ENCODE peak calls at places on chromosome 20, in ten cellular contexts. P is heart right ventricle; H is CD4-positive, CD25-positive, alpha-beta regulatory T cell; Z is small intestine; Q is lower lobe of right lung; B is heart left ventricle; U is uterus; T is effector memory CD4-positive, alpha-beta T cell; E is neural progenitor cell; K is colonic mucosa. N is an unnamed sample.

GRCh38 chr20:24648481-24648880 is 179.1 kb downstream of the SYNDIG1 start:
- DNase-seq in Z (no peak), B (no peak), K (no peak), E (no peak), H (no peak), U (no peak), P (no peak), Q (no peak), T (no peak), N (no peak)

GRCh38 chr20:44291754-44292153 is 19.2 kb downstream of the FITM2 start:
- DNase-seq in Q (no peak), E (no peak), H (no peak), P (no peak), Z (no peak), U (no peak), B (no peak), T (no peak), K (no peak), N (no peak)

GRCh38 chr20:3993109-3993508 is 22.2 kb downstream of the RNF24 start:
- DNase-seq in E (no peak), P (no peak), B (no peak), K (no peak), H (no peak), Z (no peak), T (no peak), U (no peak), Q (no peak), N (no peak)

GRCh38 chr20:50519036-50519780 is 9.0 kb downstream of the PTPN1 start:
- DNase-seq in K (no peak), P (no peak), B (no peak), U (no peak), E (no peak), H (no peak), T (no peak), Q (no peak), Z (no peak), N (no peak)

GRCh38 chr20:25867776-25868649 is 171.4 kb upstream of the ZNF337 start:
- DNase-seq in U (peak; percentile 74), Q (peak; percentile 78), K (peak; percentile 65), P (peak; percentile 83), H (peak; percentile 53), B (peak; percentile 86), T (peak; percentile 45), E (peak; percentile 86), Z (peak; percentile 40), N (no peak)

GRCh38 chr20:48052492-48052870 is 267.2 kb upstream of the SULF2 start:
- DNase-seq in B (no peak), U (no peak), H (no peak), P (no peak), Q (no peak), Z (no peak), E (no peak), T (no peak), K (no peak), N (no peak)

GRCh38 chr20:50508171-50508761 is 1.9 kb upstream of the PTPN1 start:
- DNase-seq in E (peak; percentile 28), Z (no peak), T (no peak), Q (no peak), H (no peak), P (no peak), K (no peak), B (no peak), U (no peak), N (no peak)

GRCh38 chr20:37294262-37294981 is 5.0 kb downstream of the MANBAL start:
- DNase-seq in Z (no peak), E (no peak), U (no peak), H (no peak), P (no peak), T (no peak), K (no peak), Q (no peak), B (no peak), N (no peak)

GRCh38 chr20:32764000-32764960 is 2.1 kb downstream of the DNMT3B start:
- DNase-seq in T (no peak), U (no peak), P (no peak), H (no peak), B (no peak), Q (no peak), E (peak; percentile 75), Z (no peak), K (no peak), N (no peak)

GRCh38 chr20:59525500-59526241 is 78.7 kb upstream of the PHACTR3 start:
- DNase-seq in Z (peak; percentile 31), H (no peak), E (peak; percentile 84), Q (no peak), K (peak; percentile 54), P (peak; percentile 53), B (peak; percentile 53), U (peak; percentile 24), T (no peak), N (no peak)

GRCh38 chr20:34891166-34892062 is 15.0 kb downstream of the ACSS2 start:
- DNase-seq in Z (no peak), E (no peak), U (no peak), P (no peak), Q (no peak), K (no peak), H (no peak), B (no peak), T (no peak), N (no peak)

GRCh38 chr20:31594558-31595379 is 10.3 kb upstream of the ID1 start:
- DNase-seq in B (peak; percentile 82), T (no peak), H (no peak), K (peak; percentile 57), E (peak; percentile 42), P (peak; percentile 86), Q (peak; percentile 55), Z (no peak), U (no peak), N (no peak)

GRCh38 chr20:61924211-61924857 is 141.3 kb downstream of the TAF4 start:
- DNase-seq in K (no peak), T (no peak), U (no peak), Q (peak; percentile 32), H (no peak), Z (no peak), P (no peak), B (no peak), E (no peak), N (no peak)

GRCh38 chr20:61924858-61925554 is 140.7 kb downstream of the TAF4 start:
- DNase-seq in H (no peak), E (no peak), U (no peak), Z (no peak), B (no peak), P (no peak), Q (peak; percentile 31), K (no peak), T (no peak), N (no peak)

GRCh38 chr20:61926253-61926613 is 139.4 kb downstream of the TAF4 start:
- DNase-seq in H (no peak), Q (peak; percentile 29), E (no peak), U (no peak), P (no peak), Z (no peak), T (no peak), B (no peak), K (no peak), N (no peak)

GRCh38 chr20:61926796-61927192 is 138.9 kb downstream of the TAF4 start:
- DNase-seq in P (no peak), T (no peak), B (no peak), K (no peak), U (no peak), Q (peak; percentile 27), E (no peak), Z (no peak), H (no peak), N (no peak)

GRCh38 chr20:61925555-61926252 is 140.0 kb downstream of the TAF4 start:
- DNase-seq in B (no peak), E (no peak), H (no peak), T (no peak), P (no peak), Z (no peak), Q (peak; percentile 32), K (no peak), U (no peak), N (no peak)
- H3K4me3 ChIP-seq in B (no peak overlapping the region), E (no peak overlapping the region), H (no peak overlapping the region), T (no peak overlapping the region), P (no peak overlapping the region), Z (no peak overlapping the region), Q (no peak overlapping the region), K (no peak overlapping the region), U (no peak overlapping the region), N (no peak overlapping the region)

DNA sequence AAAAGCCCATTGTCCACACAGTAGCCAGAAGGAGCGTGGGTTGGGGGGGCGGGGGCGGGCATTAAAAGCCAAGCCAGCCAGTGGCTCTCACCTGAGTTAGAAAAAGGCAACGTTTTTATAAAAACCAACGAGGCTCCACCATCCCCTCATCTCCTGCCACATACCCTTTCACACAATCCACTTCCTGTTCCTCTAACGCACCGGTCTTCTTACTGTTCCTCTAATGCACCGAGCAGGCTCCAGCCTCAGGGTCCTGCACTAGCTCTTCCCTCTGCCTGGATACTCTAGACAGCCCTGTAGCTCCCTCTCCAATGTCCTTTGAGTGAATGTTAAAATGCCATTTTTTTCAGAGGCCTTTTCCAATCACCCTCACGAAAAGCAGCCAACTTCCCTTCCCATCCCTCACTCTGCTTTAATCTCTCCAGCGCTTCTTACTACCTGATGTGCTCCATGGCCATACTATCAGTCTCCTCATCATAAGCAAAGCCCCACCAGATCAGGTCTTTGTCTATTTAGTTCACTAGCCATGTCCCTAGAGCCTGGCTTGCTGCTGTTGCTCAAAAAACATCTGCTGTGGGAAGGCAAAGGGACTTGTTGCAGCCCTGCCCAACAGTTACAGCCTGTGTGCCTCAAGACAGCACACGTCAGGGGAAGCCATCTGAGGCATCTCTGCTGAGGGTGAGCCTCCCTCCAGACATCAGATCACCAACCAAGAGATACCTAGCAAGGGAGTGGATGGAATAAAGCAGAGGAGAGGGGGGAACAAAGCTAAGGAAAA is 4.0 kb downstream of the FKBP1A start:
- DNase-seq in U (no peak), H (no peak), K (no peak), P (no peak), E (no peak), T (no peak), B (no peak), Z (no peak), Q (no peak), N (no peak)
- H3K4me1 ChIP-seq in U (peaks cover 5% of the 10 kb centered on the region), H (peaks cover 82% of the 10 kb centered on the region), K (peaks cover 35% of the 10 kb centered on the region), P (peaks cover 91% of the 10 kb centered on the region), E (peaks cover 39% of the 10 kb centered on the region), T (peaks cover 46% of the 10 kb centered on the region), B (peaks cover 91% of the 10 kb centered on the region), Z (peaks cover 20% of the 10 kb centered on the region), Q (peaks cover 88% of the 10 kb centered on the region), N (peaks cover 34% of the 10 kb centered on the region)

DNA sequence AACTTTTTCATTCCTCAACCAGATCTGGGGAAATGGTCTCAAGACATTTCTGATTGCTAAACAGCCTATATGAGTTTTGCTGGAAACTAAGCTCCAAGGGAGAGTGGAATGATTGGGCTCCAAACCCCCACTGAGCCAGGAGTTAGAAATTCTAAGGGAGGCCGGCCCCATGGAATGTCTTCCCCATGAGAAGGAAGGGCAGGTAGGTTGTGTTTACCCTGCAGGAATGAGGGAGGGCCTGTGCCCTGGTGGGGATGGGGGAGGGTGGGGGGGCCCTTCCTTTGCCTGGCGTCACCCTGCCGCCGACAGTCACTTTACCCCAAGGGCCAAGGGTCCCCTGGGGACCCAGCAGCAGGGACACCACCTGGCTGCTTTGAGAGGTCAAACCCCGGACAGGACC is 298.9 kb downstream of the TFAP2C start:
- DNase-seq in Z (no peak), P (no peak), H (no peak), Q (no peak), B (no peak), U (no peak), T (no peak), K (no peak), E (peak; percentile 35), N (no peak)
- H3K4me3 ChIP-seq in Z (no peak overlapping the region), P (no peak overlapping the region), H (no peak overlapping the region), Q (no peak overlapping the region), B (no peak overlapping the region), U (no peak overlapping the region), T (no peak overlapping the region), K (no peak overlapping the region), E (no peak overlapping the region), N (no peak overlapping the region)

GRCh38 chr20:63821824-63822223 is 9.2 kb downstream of the ZBTB46 start:
- DNase-seq in P (no peak), K (no peak), B (no peak), U (no peak), Z (no peak), H (no peak), T (no peak), Q (no peak), E (no peak), N (no peak)
- H3K4me1 ChIP-seq in P (peaks cover 79% of the 10 kb centered on the region), K (no peaks in the 10 kb centered on the region), B (peaks cover 49% of the 10 kb centered on the region), U (no peaks in the 10 kb centered on the region), Z (no peaks in the 10 kb centered on the region), H (no peaks in the 10 kb centered on the region), T (no peaks in the 10 kb centered on the region), Q (peaks cover 14% of the 10 kb centered on the region), E (no peaks in the 10 kb centered on the region), N (no peaks in the 10 kb centered on the region)